ENCODE peak calls at places on chromosome 10, in six cellular contexts. C, Z, B, W, S and T are unnamed samples.

GRCh38 chr10:88897019-88897853 is 17.2 kb downstream of the STAMBPL1 start:
- DNase-seq in Z (no peak), W (peak), S (peak), C (no peak), B (no peak), T (no peak)

GRCh38 chr10:52729259-52730104 is 43.1 kb downstream of the MBL2 start:
- DNase-seq in Z (no peak), W (peak), S (no peak), C (no peak), B (no peak), T (no peak)

GRCh38 chr10:48444861-48445841 is 138.7 kb downstream of the MAPK8 start:
- DNase-seq in W (peak), C (peak), B (peak), Z (no peak), S (no peak), T (peak)

GRCh38 chr10:87092861-87093460 is 1.7 kb downstream of the GLUD1 start:
- DNase-seq in W (peak), B (no peak), Z (no peak), C (no peak), S (no peak), T (peak)

GRCh38 chr10:132145002-132145401 is 41.7 kb upstream of the DPYSL4 start:
- DNase-seq in W (no peak), B (no peak), Z (no peak), C (peak), S (no peak), T (no peak)

GRCh38 chr10:47077941-47078340 is 166.7 kb downstream of the PTPN20 start:
- DNase-seq in C (no peak), W (no peak), B (no peak), Z (no peak), S (no peak), T (no peak)

GRCh38 chr10:30894221-30894620 is 137.4 kb downstream of the ZNF438 start:
- DNase-seq in W (no peak), B (no peak), Z (no peak), C (no peak), S (no peak), T (no peak)

GRCh38 chr10:68132391-68132790 is 23.1 kb downstream of the MYPN start:
- DNase-seq in B (no peak), Z (no peak), S (no peak), C (no peak), W (no peak), T (no peak)

GRCh38 chr10:92747600-92747999 is 57.8 kb downstream of the HHEX start:
- DNase-seq in B (no peak), Z (no peak), S (no peak), W (peak), C (no peak), T (no peak)

GRCh38 chr10:119452396-119452795 is 90.1 kb downstream of the RGS10 start:
- DNase-seq in C (no peak), Z (no peak), S (no peak), B (no peak), W (no peak), T (no peak)

GRCh38 chr10:2121944-2122343 is 384.6 kb upstream of the ADARB2 start:
- DNase-seq in S (no peak), W (no peak), Z (peak), C (no peak), B (peak), T (no peak)

GRCh38 chr10:63094405-63094804 is 38.7 kb upstream of the NRBF2 start:
- DNase-seq in Z (no peak), S (no peak), B (no peak), C (no peak), W (no peak), T (no peak)

GRCh38 chr10:25104441-25104840 is 70.4 kb upstream of the GPR158 start:
- DNase-seq in C (no peak), B (peak), S (no peak), W (no peak), Z (no peak), T (no peak)

GRCh38 chr10:28479366-28479765 is 53.6 kb upstream of the WAC start:
- DNase-seq in C (no peak), S (no peak), B (no peak), W (no peak), Z (no peak), T (no peak)

GRCh38 chr10:98246911-98247820 is 20.8 kb downstream of the LOXL4 start:
- DNase-seq in Z (no peak), C (no peak), S (no peak), B (no peak), W (no peak), T (peak)

GRCh38 chr10:97169911-97170693 is 15.7 kb downstream of the SLIT1 start:
- DNase-seq in Z (peak), S (no peak), W (no peak), C (no peak), B (no peak), T (no peak)

GRCh38 chr10:26857991-26858706 is 2.6 kb downstream of the ABI1 start:
- DNase-seq in W (no peak), C (no peak), S (no peak), B (no peak), Z (no peak), T (no peak)

GRCh38 chr10:115937756-115938032 is 335.3 kb downstream of the GFRA1 start:
- DNase-seq in W (no peak), C (no peak), S (no peak), Z (no peak), B (no peak), T (no peak)

GRCh38 chr10:6045600-6046457 is 16.3 kb downstream of the IL2RA start:
- DNase-seq in W (no peak), C (no peak), Z (no peak), S (no peak), B (peak), T (no peak)

GRCh38 chr10:110392860-110393732 is 88.4 kb upstream of the SMNDC1 start:
- DNase-seq in Z (no peak), S (peak), C (no peak), W (no peak), B (no peak), T (no peak)

GRCh38 chr10:11782793-11783557 is 40.2 kb upstream of the PROSER2 start:
- DNase-seq in W (peak), C (peak), B (no peak), S (no peak), Z (no peak), T (no peak)

DNA sequence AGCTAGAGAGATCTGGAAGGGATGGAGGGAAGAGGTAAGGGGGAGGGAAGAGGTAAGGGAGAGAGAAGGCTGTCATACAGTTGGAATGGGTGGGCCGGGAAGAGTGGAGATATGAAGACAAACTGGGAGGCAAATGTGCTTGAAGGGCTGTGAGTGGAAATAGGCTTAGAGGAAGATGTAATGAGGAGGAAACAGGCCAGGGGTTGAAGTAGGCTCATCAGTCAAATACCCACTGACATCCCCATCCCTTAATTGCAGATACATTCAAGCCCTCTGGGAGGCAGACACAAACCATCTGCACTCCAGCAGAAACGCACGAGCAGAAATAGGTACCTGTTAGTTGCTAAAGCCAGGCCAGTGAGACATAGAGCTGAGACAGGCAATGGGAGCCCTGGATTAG is 2.1 kb downstream of the SYNPO2L start:
- DNase-seq in Z (no peak), B (no peak), W (peak), S (no peak), C (no peak), T (no peak)
- H3K27ac ChIP-seq in Z (peak), B (no peak), W (no peak), S (no peak), C (no peak), T (no peak)

GRCh38 chr10:133339708-133340380 is 3.1 kb upstream of the CALY start:
- DNase-seq in W (no peak), C (no peak), Z (no peak), B (no peak), S (no peak), T (no peak)
- H3K4me3 ChIP-seq in W (no peak), C (no peak), Z (no peak), B (no peak), S (no peak), T (no peak)

GRCh38 chr10:121956111-121957061 is 18.6 kb downstream of the NSMCE4A start:
- DNase-seq in W (no peak), B (no peak), S (no peak), C (no peak), Z (no peak), T (no peak)
- H3K27ac ChIP-seq in W (no peak), B (no peak), S (no peak), C (no peak), Z (no peak), T (no peak)

GRCh38 chr10:66788142-66788541 is 137.7 kb upstream of the LRRTM3 start:
- DNase-seq in C (no peak), Z (no peak), W (no peak), S (no peak), B (no peak), T (no peak)
- H3K4me3 ChIP-seq in C (no peak), Z (no peak), W (no peak), S (no peak), B (no peak), T (no peak)

DNA sequence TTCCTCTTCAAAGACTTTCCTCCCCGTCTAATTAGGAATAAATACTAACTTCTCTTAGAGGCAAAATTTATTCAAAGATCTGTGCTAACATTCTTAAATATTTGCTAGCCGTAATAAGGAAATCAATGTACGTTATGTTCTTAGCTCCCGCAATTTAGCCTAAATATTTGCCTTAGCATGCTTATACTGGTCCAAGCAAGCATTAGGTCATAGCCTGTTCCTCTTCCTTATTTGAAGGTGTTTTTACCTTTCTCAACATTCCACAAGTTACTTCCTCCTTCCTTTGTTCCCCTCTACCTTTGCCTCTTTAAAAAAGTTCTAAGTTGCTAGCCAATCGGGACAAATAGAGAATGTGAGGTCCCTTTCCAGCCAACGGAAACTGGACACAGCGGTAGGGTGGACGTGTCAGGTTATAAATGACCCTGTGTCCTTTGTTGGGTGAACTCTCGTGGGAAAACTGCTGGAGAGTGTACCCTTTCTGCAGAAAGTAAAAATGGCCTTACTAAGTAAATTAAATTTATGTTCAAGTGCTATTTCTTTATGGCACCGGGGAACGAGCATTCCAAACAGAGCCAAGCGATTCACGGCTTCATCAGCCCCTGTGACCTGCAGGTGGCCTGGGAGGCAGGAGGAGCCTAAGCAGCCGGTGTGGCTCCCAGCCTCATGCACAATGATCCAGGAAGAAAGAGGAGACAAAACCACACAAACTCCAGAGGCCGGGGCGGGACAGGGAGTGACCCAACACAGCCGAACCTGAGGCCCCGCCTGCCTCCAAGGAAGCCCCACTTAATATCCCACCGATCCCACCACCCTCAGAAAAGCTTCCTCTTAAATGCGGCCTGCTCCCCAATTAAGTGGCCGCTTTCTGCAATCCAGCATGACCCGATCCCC is 67.0 kb downstream of the ZRANB1 start:
- DNase-seq in W (no peak), B (no peak), C (peak), S (no peak), Z (peak), T (no peak)
- H3K27ac ChIP-seq in W (no peak), B (no peak), C (no peak), S (no peak), Z (no peak), T (no peak)

DNA sequence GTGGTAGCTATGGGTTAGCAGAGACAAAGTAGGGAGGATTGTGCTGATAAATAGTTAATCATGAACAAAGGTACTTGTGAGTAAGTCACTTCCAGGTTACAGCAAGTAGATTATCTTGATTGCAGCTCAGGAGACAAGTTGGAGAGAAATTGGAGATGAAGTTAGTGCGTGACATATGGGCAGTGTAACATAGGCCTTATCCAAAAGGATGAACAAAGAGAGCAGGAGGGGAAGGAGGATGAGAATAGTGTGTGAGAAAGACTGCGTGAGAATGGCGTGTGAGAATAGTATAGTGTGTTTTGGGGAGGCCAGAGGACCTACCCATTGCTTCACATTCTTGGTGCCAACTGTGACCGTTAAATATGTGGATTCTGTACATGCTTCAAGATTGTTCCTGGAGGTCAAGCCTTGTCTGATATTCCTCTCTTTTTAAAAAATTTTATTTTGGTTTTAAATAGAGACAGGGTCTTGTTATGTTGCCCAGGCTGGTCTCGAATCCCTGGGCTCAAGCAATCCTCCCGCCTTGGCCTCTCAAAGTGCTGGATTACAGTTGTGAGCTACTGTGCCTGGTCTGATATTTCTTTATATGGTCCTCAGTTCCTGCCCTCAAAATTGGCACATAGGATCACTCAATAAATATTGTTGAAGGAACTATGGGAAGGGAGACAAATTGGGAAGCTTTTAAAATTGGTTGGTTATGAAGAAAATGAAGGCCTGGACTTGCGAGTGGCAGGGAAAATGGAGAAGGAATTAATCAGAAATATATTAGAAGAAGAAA is 3.2 kb downstream of the VCL start:
- DNase-seq in W (no peak), C (no peak), B (no peak), Z (no peak), S (no peak), T (no peak)
- H3K4me3 ChIP-seq in W (no peak), C (no peak), B (peak), Z (peak), S (no peak), T (no peak)

GRCh38 chr10:77374189-77374656 is 263.4 kb downstream of the KCNMA1 start:
- DNase-seq in C (no peak), Z (no peak), S (no peak), W (no peak), B (no peak), T (no peak)
- H3K27ac ChIP-seq in C (no peak), Z (no peak), S (no peak), W (no peak), B (peak), T (no peak)